ENCODE peak calls at places on chromosomes 4 and X, in four cellular contexts. One of them, this sample, is unnamed.

GRCh38 chr4:102761478-102761790 is 666 bp upstream of the MANBA start:
- DNase-seq in fibroblast of pulmonary artery: peak; percentile 21
- DNase-seq in LHCN-M2: no peak
- DNase-seq in RCC 7860: no peak
- DNase-seq in this sample: peak; percentile 27

GRCh38 chr4:26208237-26208985 is 112.4 kb upstream of the RBPJ start:
- DNase-seq in LHCN-M2: no peak
- DNase-seq in fibroblast of pulmonary artery: no peak
- DNase-seq in RCC 7860: no peak
- DNase-seq in this sample: no peak

GRCh38 chr4:1565598-1566295 is 118.4 kb downstream of the FAM53A start:
- DNase-seq in RCC 7860: no peak
- DNase-seq in fibroblast of pulmonary artery: no peak
- DNase-seq in LHCN-M2: no peak
- DNase-seq in this sample: no peak

GRCh38 chr4:100017627-100018310 is 67.7 kb upstream of the H2AZ1 start:
- DNase-seq in LHCN-M2: peak; percentile 31
- DNase-seq in fibroblast of pulmonary artery: no peak
- DNase-seq in RCC 7860: no peak
- DNase-seq in this sample: peak; percentile 22

GRCh38 chr4:81031389-81032173 is 1.1 kb downstream of the BMP3 start:
- DNase-seq in RCC 7860: no peak
- DNase-seq in fibroblast of pulmonary artery: no peak
- DNase-seq in LHCN-M2: no peak
- DNase-seq in this sample: no peak

GRCh38 chrX:54180403-54180802 is 2.7 kb downstream of the FAM120C start:
- DNase-seq in LHCN-M2: no peak
- DNase-seq in fibroblast of pulmonary artery: peak; percentile 35
- DNase-seq in RCC 7860: peak; percentile 20
- DNase-seq in this sample: peak; percentile 22

GRCh38 chrX:19627533-19627932 is 112.2 kb upstream of the MAP3K15 start:
- DNase-seq in RCC 7860: no peak
- DNase-seq in LHCN-M2: no peak
- DNase-seq in fibroblast of pulmonary artery: no peak
- DNase-seq in this sample: no peak

GRCh38 chr4:16155503-16156169 is 70.6 kb downstream of the TAPT1 start:
- DNase-seq in RCC 7860: no peak
- DNase-seq in fibroblast of pulmonary artery: no peak
- DNase-seq in LHCN-M2: no peak
- DNase-seq in this sample: peak; percentile 10

GRCh38 chrX:132231587-132231986 is 12.3 kb upstream of the RAP2C start:
- DNase-seq in LHCN-M2: no peak
- DNase-seq in RCC 7860: no peak
- DNase-seq in fibroblast of pulmonary artery: no peak
- DNase-seq in this sample: no peak

GRCh38 chr4:175444512-175444911 is 367.6 kb downstream of the GPM6A start:
- DNase-seq in RCC 7860: no peak
- DNase-seq in fibroblast of pulmonary artery: no peak
- DNase-seq in LHCN-M2: no peak
- DNase-seq in this sample: no peak

GRCh38 chr4:169410839-169411770 is 140.3 kb upstream of the SH3RF1 start:
- DNase-seq in fibroblast of pulmonary artery: peak; percentile 60
- DNase-seq in LHCN-M2: peak; percentile 93
- DNase-seq in RCC 7860: no peak
- DNase-seq in this sample: peak; percentile 75

This sample was measured in fibroblast of villous mesenchyme.